ENCODE peak calls at places on chromosome 2, in ten cellular contexts. B is HFFc6, M is mucosa of descending colon, N is stomach, Q is choroid plexus epithelial cell, W is gastrocnemius medialis, K is lower lobe of right lung, V is RWPE1, I is hepatocyte, S is fibroblast of lung. L is an unnamed sample.

GRCh38 chr2:203893386-203893785 is 25.8 kb downstream of the CTLA4 start:
- DNase-seq in B (peak; percentile 0), M (no peak), N (no peak), Q (no peak), W (no peak), K (no peak), V (no peak), I (no peak), S (peak; percentile 82), L (no peak)

GRCh38 chr2:72423766-72424165 is 276.1 kb upstream of the CYP26B1 start:
- DNase-seq in B (no peak), M (no peak), N (no peak), Q (no peak), W (no peak), K (no peak), V (no peak), I (no peak), S (no peak), L (no peak)

GRCh38 chr2:1731963-1732768 is 12.1 kb downstream of the PXDN start:
- DNase-seq in B (peak; percentile 85), M (no peak), N (peak; percentile 22), Q (peak; percentile 92), W (no peak), K (no peak), V (no peak), I (peak; percentile 60), S (peak; percentile 95), L (no peak)

GRCh38 chr2:222688912-222689311 is 17.5 kb downstream of the MOGAT1 start:
- DNase-seq in B (no peak), M (no peak), N (no peak), Q (no peak), W (no peak), K (no peak), V (no peak), I (no peak), S (peak; percentile 59), L (no peak)

GRCh38 chr2:128485761-128486639 is 167.3 kb upstream of the HS6ST1 start:
- DNase-seq in B (no peak), M (no peak), N (no peak), Q (no peak), W (no peak), K (no peak), V (no peak), I (no peak), S (no peak), L (no peak)

GRCh38 chr2:237201461-237202287 is 116.0 kb downstream of the COPS8 start:
- DNase-seq in B (peak; percentile 92), M (no peak), N (peak; percentile 25), Q (peak; percentile 81), W (peak; percentile 42), K (no peak), V (peak; percentile 13), I (peak; percentile 73), S (peak; percentile 96), L (peak; percentile 61)

GRCh38 chr2:235493775-235494715 is at the start of gene AGAP1:
- DNase-seq in B (peak; percentile 77), M (peak; percentile 91), N (peak; percentile 93), Q (peak; percentile 79), W (peak; percentile 76), K (peak; percentile 88), V (peak; percentile 85), I (peak; percentile 96), S (peak; percentile 86), L (no peak)

GRCh38 chr2:219178377-219179175 is 501 bp downstream of the RETREG2 start:
- DNase-seq in B (peak; percentile 14), M (peak; percentile 70), N (peak; percentile 50), Q (peak; percentile 30), W (peak; percentile 14), K (peak; percentile 73), V (peak; percentile 26), I (peak; percentile 73), S (no peak), L (peak; percentile 49)

GRCh38 chr2:164009801-164010337 is 274.1 kb upstream of the FIGN start:
- DNase-seq in B (no peak), M (no peak), N (no peak), Q (no peak), W (no peak), K (no peak), V (no peak), I (no peak), S (peak; percentile 9), L (no peak)

GRCh38 chr2:156317631-156318030 is 14.9 kb downstream of the NR4A2 start:
- DNase-seq in B (no peak), M (no peak), N (no peak), Q (no peak), W (no peak), K (no peak), V (no peak), I (no peak), S (no peak), L (no peak)

GRCh38 chr2:156321243-156321904 is 11.1 kb downstream of the NR4A2 start:
- DNase-seq in B (no peak), M (peak; percentile 58), N (peak; percentile 44), Q (no peak), W (no peak), K (peak; percentile 49), V (no peak), I (no peak), S (no peak), L (no peak)

GRCh38 chr2:156320491-156320896 is 12.0 kb downstream of the NR4A2 start:
- DNase-seq in B (no peak), M (peak; percentile 49), N (peak; percentile 38), Q (peak; percentile 16), W (no peak), K (peak; percentile 47), V (peak; percentile 48), I (no peak), S (peak; percentile 53), L (no peak)

GRCh38 chr2:156322103-156322671 is 10.3 kb downstream of the NR4A2 start:
- DNase-seq in B (no peak), M (peak; percentile 60), N (no peak), Q (no peak), W (no peak), K (no peak), V (no peak), I (no peak), S (no peak), L (no peak)

DNA sequence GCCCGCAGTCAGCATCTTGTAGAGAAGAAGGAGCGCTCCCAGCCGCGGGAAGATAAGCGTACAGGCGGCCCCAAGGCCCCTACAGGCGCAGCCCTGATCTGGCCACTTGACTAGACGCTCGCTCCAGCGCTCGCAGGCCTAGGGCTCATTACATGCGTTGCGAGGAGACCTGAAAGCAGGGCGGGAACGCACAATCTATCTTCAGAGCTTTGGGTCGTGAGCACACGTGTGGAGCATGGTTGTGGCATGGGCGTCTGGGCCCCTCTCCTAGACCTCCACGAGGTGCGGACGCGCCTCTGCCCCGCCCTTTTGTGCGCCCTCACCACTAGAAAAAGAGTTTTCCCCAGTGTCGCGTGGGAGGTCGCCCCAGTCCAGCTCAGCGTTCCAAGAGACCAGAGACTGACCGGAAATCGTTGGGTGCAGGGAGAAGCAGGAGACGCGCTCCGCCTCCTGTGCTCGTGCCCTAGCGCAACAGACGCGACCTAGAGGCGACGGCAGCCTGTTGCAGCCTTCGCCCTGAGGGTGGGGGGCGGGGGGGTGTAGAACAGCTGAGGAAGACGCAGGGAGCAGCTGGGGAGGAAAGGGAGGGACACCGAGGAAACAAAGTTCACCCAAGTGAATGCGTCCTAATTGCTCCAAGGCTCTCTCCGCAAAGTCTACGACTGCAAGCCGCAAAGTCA is 12.6 kb downstream of the NR4A2 start:
- DNase-seq in B (no peak), M (peak; percentile 68), N (peak; percentile 63), Q (no peak), W (no peak), K (peak; percentile 75), V (no peak), I (peak; percentile 39), S (no peak), L (no peak)
- TF ChIP-seq CTCF in B (peak; percentile 15), M (no peak), N (peak; percentile 28), Q (no peak), W (no peak), K (peak; percentile 27), V (no peak), I (peak; percentile 11), S (no peak), L (no peak)

GRCh38 chr2:101768480-101769077 is 71.1 kb downstream of the MAP4K4 start:
- DNase-seq in B (no peak), M (no peak), N (no peak), Q (no peak), W (no peak), K (no peak), V (no peak), I (no peak), S (no peak), L (no peak)

GRCh38 chr2:101771226-101771906 is 73.9 kb downstream of the MAP4K4 start:
- DNase-seq in B (no peak), M (no peak), N (no peak), Q (no peak), W (no peak), K (no peak), V (no peak), I (no peak), S (no peak), L (no peak)

GRCh38 chr2:101773137-101773536 is 75.6 kb downstream of the MAP4K4 start:
- DNase-seq in B (no peak), M (no peak), N (no peak), Q (no peak), W (no peak), K (no peak), V (no peak), I (no peak), S (no peak), L (no peak)

GRCh38 chr2:101771911-101772321 is 74.4 kb downstream of the MAP4K4 start:
- DNase-seq in B (no peak), M (no peak), N (no peak), Q (no peak), W (no peak), K (no peak), V (no peak), I (no peak), S (no peak), L (no peak)

GRCh38 chr2:101770672-101771071 is 73.2 kb downstream of the MAP4K4 start:
- DNase-seq in B (peak; percentile 74), M (peak; percentile 78), N (no peak), Q (peak; percentile 58), W (no peak), K (no peak), V (no peak), I (peak; percentile 40), S (peak; percentile 48), L (peak; percentile 33)
- TF ChIP-seq CTCF in B (peak; percentile 78), M (peak; percentile 17), N (no peak), Q (peak; percentile 42), W (no peak), K (peak; percentile 29), V (no peak), I (peak; percentile 37), S (peak; percentile 23), L (peak; percentile 62)

GRCh38 chr2:70005752-70006446 is 44.5 kb upstream of the ASPRV1 start:
- DNase-seq in B (no peak), M (no peak), N (no peak), Q (no peak), W (no peak), K (no peak), V (no peak), I (no peak), S (no peak), L (no peak)
- TF ChIP-seq CTCF in B (peak; percentile 7), M (no peak), N (no peak), Q (no peak), W (no peak), K (no peak), V (no peak), I (no peak), S (no peak), L (no peak)

DNA sequence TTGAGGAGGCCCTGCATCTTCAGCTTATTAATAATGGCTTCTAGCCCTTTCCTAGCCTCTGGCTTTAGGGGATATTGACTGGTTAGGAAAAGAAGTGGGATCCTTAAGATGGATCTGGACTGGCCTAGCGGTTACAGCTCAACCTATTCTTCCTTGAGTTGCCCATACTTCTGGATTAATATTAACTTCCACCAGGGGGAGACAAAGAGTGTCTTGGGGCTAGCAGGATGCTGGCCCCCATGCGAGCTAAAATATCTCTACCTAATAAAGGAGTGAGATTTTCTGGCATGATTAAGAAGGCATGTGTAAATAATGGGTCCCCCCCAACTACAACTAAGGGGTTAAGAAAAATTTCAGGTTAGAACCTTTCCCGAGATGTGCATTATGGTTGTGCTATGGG is 23.2 kb upstream of the PLA2R1 start:
- DNase-seq in B (no peak), M (no peak), N (no peak), Q (no peak), W (no peak), K (no peak), V (no peak), I (no peak), S (no peak), L (no peak)
- TF ChIP-seq CTCF in B (peak; percentile 66), M (no peak), N (no peak), Q (peak; percentile 4), W (no peak), K (no peak), V (no peak), I (no peak), S (no peak), L (no peak)